ENCODE peak calls at places on chromosome 19, in six cellular contexts. One of them, this sample, is unnamed.

GRCh38 chr19:21947775-21948174 is 63.0 kb downstream of the ZNF208 start:
- DNase-seq in GM12878: no peak
- DNase-seq in K562: peak; percentile 13
- DNase-seq in SK-N-SH: peak; percentile 2
- DNase-seq in HepG2: no peak
- DNase-seq in HCT116: peak; percentile 4
- DNase-seq in this sample: peak; percentile 24

GRCh38 chr19:12647490-12648071 is 19.0 kb downstream of the MAN2B1 start:
- DNase-seq in GM12878: no peak
- DNase-seq in HCT116: no peak
- DNase-seq in SK-N-SH: peak; percentile 88
- DNase-seq in HepG2: no peak
- DNase-seq in K562: peak; percentile 90
- DNase-seq in this sample: peak; percentile 88

GRCh38 chr19:23822735-23823134 is 64.0 kb upstream of the ZNF681 start:
- DNase-seq in HCT116: no peak
- DNase-seq in HepG2: no peak
- DNase-seq in K562: no peak
- DNase-seq in GM12878: no peak
- DNase-seq in SK-N-SH: no peak
- DNase-seq in this sample: no peak

GRCh38 chr19:53906211-53907192 is 2.6 kb upstream of the CACNG7 start:
- DNase-seq in HepG2: no peak
- DNase-seq in GM12878: no peak
- DNase-seq in SK-N-SH: peak; percentile 85
- DNase-seq in K562: peak; percentile 74
- DNase-seq in HCT116: no peak
- DNase-seq in this sample: peak; percentile 81

GRCh38 chr19:55101261-55101660 is 16.2 kb downstream of the PPP1R12C start:
- DNase-seq in HepG2: no peak
- DNase-seq in SK-N-SH: no peak
- DNase-seq in HCT116: no peak
- DNase-seq in K562: no peak
- DNase-seq in GM12878: no peak
- DNase-seq in this sample: no peak

GRCh38 chr19:49165111-49165750 is 7.6 kb downstream of the TRPM4 start:
- DNase-seq in K562: no peak
- DNase-seq in HCT116: no peak
- DNase-seq in HepG2: no peak
- DNase-seq in GM12878: no peak
- DNase-seq in SK-N-SH: no peak
- DNase-seq in this sample: peak; percentile 29

GRCh38 chr19:35042056-35042730 is 672 bp downstream of the HPN start:
- DNase-seq in K562: no peak
- DNase-seq in HepG2: peak; percentile 89
- DNase-seq in SK-N-SH: no peak
- DNase-seq in HCT116: no peak
- DNase-seq in GM12878: no peak
- DNase-seq in this sample: no peak

GRCh38 chr19:51301266-51301665 is 10.2 kb upstream of the IGLON5 start:
- DNase-seq in K562: no peak
- DNase-seq in GM12878: no peak
- DNase-seq in SK-N-SH: no peak
- DNase-seq in HepG2: no peak
- DNase-seq in HCT116: no peak
- DNase-seq in this sample: no peak

GRCh38 chr19:44750713-44751112 is 2.2 kb downstream of the BCL3 start:
- DNase-seq in SK-N-SH: no peak
- DNase-seq in HCT116: no peak
- DNase-seq in GM12878: no peak
- DNase-seq in K562: no peak
- DNase-seq in HepG2: no peak
- DNase-seq in this sample: no peak

GRCh38 chr19:35184267-35184666 is 29.7 kb downstream of the FXYD5 start:
- DNase-seq in K562: no peak
- DNase-seq in HCT116: no peak
- DNase-seq in GM12878: no peak
- DNase-seq in SK-N-SH: no peak
- DNase-seq in HepG2: no peak
- DNase-seq in this sample: no peak

GRCh38 chr19:15199219-15199651 is 1.6 kb downstream of the NOTCH3 start:
- DNase-seq in GM12878: no peak
- DNase-seq in K562: no peak
- DNase-seq in HCT116: no peak
- DNase-seq in HepG2: no peak
- DNase-seq in SK-N-SH: no peak
- DNase-seq in this sample: no peak

GRCh38 chr19:15196683-15197005 is 4.2 kb downstream of the NOTCH3 start:
- DNase-seq in HepG2: no peak
- DNase-seq in K562: no peak
- DNase-seq in GM12878: no peak
- DNase-seq in HCT116: no peak
- DNase-seq in SK-N-SH: no peak
- DNase-seq in this sample: no peak

GRCh38 chr19:15197275-15198005 is 3.4 kb downstream of the NOTCH3 start:
- DNase-seq in HepG2: no peak
- DNase-seq in K562: no peak
- DNase-seq in SK-N-SH: peak; percentile 67
- DNase-seq in HCT116: no peak
- DNase-seq in GM12878: no peak
- DNase-seq in this sample: no peak

GRCh38 chr19:15195987-15196682 is 4.7 kb downstream of the NOTCH3 start:
- DNase-seq in HepG2: no peak
- DNase-seq in SK-N-SH: no peak
- DNase-seq in HCT116: peak; percentile 73
- DNase-seq in K562: no peak
- DNase-seq in GM12878: no peak
- DNase-seq in this sample: peak; percentile 97

GRCh38 chr19:15198006-15198356 is 2.8 kb downstream of the NOTCH3 start:
- DNase-seq in K562: no peak
- DNase-seq in GM12878: no peak
- DNase-seq in SK-N-SH: no peak
- DNase-seq in HepG2: no peak
- DNase-seq in HCT116: no peak
- DNase-seq in this sample: no peak
- H3K79me2 ChIP-seq in K562: no peaks in the 10 kb centered on the region
- H3K79me2 ChIP-seq in GM12878: no peaks in the 10 kb centered on the region
- H3K79me2 ChIP-seq in SK-N-SH: no peaks in the 10 kb centered on the region
- H3K79me2 ChIP-seq in HepG2: no peaks in the 10 kb centered on the region
- H3K79me2 ChIP-seq in HCT116: no peaks in the 10 kb centered on the region
- H3K79me2 ChIP-seq in this sample: peaks cover 47% of the 10 kb centered on the region

DNA sequence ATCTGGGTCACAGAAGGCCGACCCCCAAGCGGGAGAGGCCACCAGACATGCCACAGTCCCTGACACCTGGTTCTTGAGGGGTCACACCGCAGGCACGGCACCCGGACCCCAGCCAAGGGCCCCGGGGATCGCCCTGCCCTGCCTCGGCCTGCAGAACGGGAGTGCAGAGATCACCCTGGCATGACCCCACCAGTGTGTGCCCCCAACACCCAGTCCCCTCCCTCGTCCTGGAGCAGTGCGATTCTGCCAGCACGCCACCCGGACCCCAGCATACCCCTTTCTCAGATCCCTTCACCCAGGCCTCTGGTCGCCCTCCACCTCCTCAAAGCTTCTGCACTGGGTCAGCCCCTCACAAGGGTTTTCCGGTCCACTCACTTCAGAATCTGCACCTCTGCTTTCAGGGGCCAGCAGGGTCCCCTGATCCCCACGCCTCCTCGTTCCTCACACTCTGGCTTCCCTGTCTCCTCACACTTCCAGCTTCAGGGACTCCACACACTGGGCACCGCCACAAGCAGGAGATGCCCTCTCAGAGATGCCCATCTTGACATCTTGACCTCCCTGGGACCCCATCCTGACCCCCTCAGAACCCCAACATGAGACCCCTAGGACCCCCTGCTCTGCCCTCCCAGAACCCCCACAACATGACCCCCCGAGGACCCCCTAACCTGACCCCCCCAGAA is 2.8 kb downstream of the MAP2K2 start:
- DNase-seq in GM12878: no peak
- DNase-seq in HepG2: no peak
- DNase-seq in K562: no peak
- DNase-seq in SK-N-SH: peak; percentile 9
- DNase-seq in HCT116: no peak
- DNase-seq in this sample: no peak
- TF ChIP-seq REST in GM12878: no peak
- TF ChIP-seq REST in HepG2: no peak
- TF ChIP-seq REST in K562: no peak
- TF ChIP-seq REST in SK-N-SH: no peak
- TF ChIP-seq REST in HCT116: no peak
- TF ChIP-seq REST in this sample: no peak

DNA sequence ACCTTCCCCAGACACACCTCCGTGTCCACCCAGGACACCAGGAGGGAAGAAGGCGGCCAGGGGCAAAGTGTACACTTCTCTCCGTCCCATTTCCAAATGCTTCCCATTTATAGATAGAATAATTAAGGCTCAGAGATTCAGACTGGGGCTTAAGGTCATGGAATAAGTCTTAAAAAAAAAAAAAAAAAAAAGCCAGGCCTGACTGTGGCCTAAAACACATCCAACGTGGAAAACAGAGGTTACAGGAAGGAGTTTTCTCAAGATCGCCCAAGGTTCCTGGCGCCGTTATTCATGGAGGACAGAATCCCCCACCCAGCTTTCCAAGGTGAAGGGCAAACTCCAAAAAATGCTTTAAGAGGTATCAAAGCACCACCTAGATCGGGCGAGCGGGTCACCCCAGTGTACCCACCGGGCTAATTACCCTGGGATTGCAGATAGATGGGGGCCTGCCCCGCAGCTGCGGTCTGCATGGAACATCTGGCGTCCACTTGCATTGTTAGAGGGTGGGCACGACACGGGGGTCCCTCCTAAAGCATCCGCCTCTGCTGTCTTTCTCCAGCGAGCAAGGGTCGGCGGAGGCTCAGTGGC is 36.1 kb upstream of the NANOS3 start:
- DNase-seq in HCT116: no peak
- DNase-seq in SK-N-SH: peak; percentile 40
- DNase-seq in K562: no peak
- DNase-seq in HepG2: no peak
- DNase-seq in GM12878: no peak
- DNase-seq in this sample: no peak
- H3K4me2 ChIP-seq in HCT116: peak overlapping the region; percentile 91
- H3K4me2 ChIP-seq in SK-N-SH: peak overlapping the region; percentile 93
- H3K4me2 ChIP-seq in K562: peak overlapping the region; percentile 92
- H3K4me2 ChIP-seq in HepG2: peak overlapping the region; percentile 92
- H3K4me2 ChIP-seq in GM12878: peak overlapping the region; percentile 99
- H3K4me2 ChIP-seq in this sample: peak overlapping the region; percentile 99

GRCh38 chr19:6023085-6023682 is 45.2 kb upstream of the RANBP3 start:
- DNase-seq in HepG2: no peak
- DNase-seq in HCT116: no peak
- DNase-seq in SK-N-SH: peak; percentile 33
- DNase-seq in GM12878: no peak
- DNase-seq in K562: no peak
- DNase-seq in this sample: no peak

GRCh38 chr19:6026390-6026897 is 48.5 kb upstream of the RANBP3 start:
- DNase-seq in GM12878: no peak
- DNase-seq in HepG2: no peak
- DNase-seq in K562: no peak
- DNase-seq in SK-N-SH: no peak
- DNase-seq in HCT116: no peak
- DNase-seq in this sample: no peak

GRCh38 chr19:6021878-6022569 is 44.1 kb upstream of the RANBP3 start:
- DNase-seq in SK-N-SH: peak; percentile 92
- DNase-seq in HCT116: peak; percentile 47
- DNase-seq in K562: peak; percentile 84
- DNase-seq in GM12878: peak; percentile 17
- DNase-seq in HepG2: peak; percentile 85
- DNase-seq in this sample: peak; percentile 96

GRCh38 chr19:6022570-6023049 is 44.7 kb upstream of the RANBP3 start:
- DNase-seq in SK-N-SH: no peak
- DNase-seq in HCT116: no peak
- DNase-seq in GM12878: no peak
- DNase-seq in K562: no peak
- DNase-seq in HepG2: no peak
- DNase-seq in this sample: no peak

DNA sequence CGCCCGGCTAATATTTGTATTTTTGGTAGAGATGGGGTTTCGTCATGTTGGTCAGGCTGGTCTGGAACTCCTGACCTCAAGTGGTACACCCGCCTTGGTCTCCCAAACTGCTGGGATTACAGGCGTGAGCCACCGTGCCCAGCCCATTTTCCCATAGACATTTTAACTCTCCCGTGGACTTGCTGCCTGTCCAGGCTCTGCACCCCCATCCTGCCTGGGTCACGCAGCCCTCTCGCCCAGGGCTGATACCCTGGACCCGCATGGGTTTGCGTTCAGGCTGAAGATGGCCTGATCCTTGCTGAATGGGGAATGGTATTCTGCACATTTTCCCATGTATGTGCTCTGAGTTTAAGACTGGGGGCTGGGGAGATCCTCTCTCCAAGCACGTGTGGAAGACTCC is 46.0 kb upstream of the RANBP3 start:
- DNase-seq in K562: no peak
- DNase-seq in HepG2: no peak
- DNase-seq in SK-N-SH: no peak
- DNase-seq in GM12878: no peak
- DNase-seq in HCT116: no peak
- DNase-seq in this sample: no peak
- H3K79me2 ChIP-seq in K562: no peaks in the 10 kb centered on the region
- H3K79me2 ChIP-seq in HepG2: no peaks in the 10 kb centered on the region
- H3K79me2 ChIP-seq in SK-N-SH: peaks cover under 1% of the 10 kb centered on the region
- H3K79me2 ChIP-seq in GM12878: no peaks in the 10 kb centered on the region
- H3K79me2 ChIP-seq in HCT116: no peaks in the 10 kb centered on the region
- H3K79me2 ChIP-seq in this sample: no peaks in the 10 kb centered on the region

GRCh38 chr19:42306646-42307045 is 4.2 kb upstream of the PAFAH1B3 start:
- DNase-seq in HCT116: no peak
- DNase-seq in HepG2: no peak
- DNase-seq in SK-N-SH: no peak
- DNase-seq in GM12878: no peak
- DNase-seq in K562: peak; percentile 51
- DNase-seq in this sample: peak; percentile 87
- TF ChIP-seq REST in HCT116: no peak
- TF ChIP-seq REST in HepG2: no peak
- TF ChIP-seq REST in SK-N-SH: no peak
- TF ChIP-seq REST in GM12878: no peak
- TF ChIP-seq REST in K562: no peak
- TF ChIP-seq REST in this sample: no peak

GRCh38 chr19:43723588-43723987 is 7.7 kb downstream of the IRGC start:
- DNase-seq in HepG2: no peak
- DNase-seq in GM12878: no peak
- DNase-seq in SK-N-SH: no peak
- DNase-seq in HCT116: peak; percentile 33
- DNase-seq in K562: no peak
- DNase-seq in this sample: peak; percentile 42

GRCh38 chr19:43727593-43727853 is 11.6 kb downstream of the IRGC start:
- DNase-seq in HCT116: no peak
- DNase-seq in HepG2: no peak
- DNase-seq in GM12878: no peak
- DNase-seq in SK-N-SH: no peak
- DNase-seq in K562: no peak
- DNase-seq in this sample: no peak

GRCh38 chr19:43726736-43727592 is 11.1 kb downstream of the IRGC start:
- DNase-seq in GM12878: peak; percentile 20
- DNase-seq in HepG2: no peak
- DNase-seq in K562: no peak
- DNase-seq in HCT116: no peak
- DNase-seq in SK-N-SH: no peak
- DNase-seq in this sample: no peak

GRCh38 chr19:43725468-43725867 is 9.6 kb downstream of the IRGC start:
- DNase-seq in SK-N-SH: no peak
- DNase-seq in HepG2: no peak
- DNase-seq in K562: no peak
- DNase-seq in GM12878: peak; percentile 68
- DNase-seq in HCT116: no peak
- DNase-seq in this sample: no peak

GRCh38 chr19:43724896-43725295 is 9.0 kb downstream of the IRGC start:
- DNase-seq in HCT116: no peak
- DNase-seq in HepG2: no peak
- DNase-seq in SK-N-SH: no peak
- DNase-seq in GM12878: no peak
- DNase-seq in K562: no peak
- DNase-seq in this sample: no peak
- H3K4me2 ChIP-seq in HCT116: no peak overlapping the region
- H3K4me2 ChIP-seq in HepG2: no peak overlapping the region
- H3K4me2 ChIP-seq in SK-N-SH: no peak overlapping the region
- H3K4me2 ChIP-seq in GM12878: peak overlapping the region; percentile 54
- H3K4me2 ChIP-seq in K562: no peak overlapping the region
- H3K4me2 ChIP-seq in this sample: no peak overlapping the region